ENCODE peak calls at places on chromosomes 6 and 20, in eight cellular contexts. Q is T-cell, B is memory B cell, G is fibroblast of the aortic adventitia, F is AG04449, I is EL, O is NCI-H187, A is osteocyte. S is an unnamed sample.

GRCh38 chr6:36160147-36160760 is 29.9 kb downstream of the MAPK13 start:
- DNase-seq in G (peak), B (no peak), I (peak), A (no peak), O (no peak), Q (no peak), F (no peak), S (no peak)

GRCh38 chr20:62025394-62025793 is 40.3 kb downstream of the TAF4 start:
- DNase-seq in B (no peak), A (no peak), O (no peak), F (no peak), I (peak), Q (no peak), G (peak), S (no peak)

GRCh38 chr6:111628117-111628866 is 22.6 kb upstream of the TRAF3IP2 start:
- DNase-seq in B (no peak), A (no peak), Q (no peak), G (peak), F (no peak), O (no peak), I (no peak), S (no peak)

GRCh38 chr6:39196648-39197047 is 32.6 kb downstream of the KCNK5 start:
- DNase-seq in F (no peak), I (no peak), A (no peak), O (no peak), G (no peak), B (no peak), Q (no peak), S (no peak)

GRCh38 chr6:11011787-11012234 is 32.3 kb downstream of the ELOVL2 start:
- DNase-seq in B (no peak), Q (no peak), A (no peak), F (no peak), O (no peak), I (no peak), G (peak), S (no peak)

GRCh38 chr20:33006776-33007375 is 628 bp upstream of the BPIFB2 start:
- DNase-seq in G (no peak), I (no peak), O (no peak), Q (no peak), F (no peak), A (no peak), B (no peak), S (peak)

GRCh38 chr20:11204926-11205768 is 531.3 kb upstream of the JAG1 start:
- DNase-seq in I (peak), F (no peak), O (peak), B (no peak), Q (no peak), G (peak), A (no peak), S (no peak)

GRCh38 chr6:112018619-112019416 is 35.1 kb upstream of the CCN6 start:
- DNase-seq in B (no peak), F (no peak), I (no peak), O (no peak), A (no peak), Q (no peak), G (peak), S (peak)

GRCh38 chr6:122800906-122801305 is 11.8 kb downstream of the SMPDL3A start:
- DNase-seq in Q (no peak), O (no peak), I (no peak), B (no peak), A (no peak), F (no peak), G (no peak), S (no peak)

GRCh38 chr6:116386581-116387299 is 16.0 kb downstream of the DSE start:
- DNase-seq in G (peak), A (no peak), B (no peak), I (peak), Q (no peak), O (no peak), F (no peak), S (no peak)

GRCh38 chr6:161578478-161578877 is 304.6 kb upstream of the AGPAT4 start:
- DNase-seq in A (no peak), B (no peak), G (no peak), Q (no peak), F (no peak), I (no peak), O (no peak), S (no peak)

GRCh38 chr20:43916073-43916874 is 1.6 kb downstream of the TOX2 start:
- DNase-seq in B (no peak), A (no peak), G (peak), I (peak), Q (no peak), O (no peak), F (no peak), S (no peak)

GRCh38 chr6:82144007-82144851 is 103.3 kb downstream of the IBTK start:
- DNase-seq in O (no peak), I (peak), F (peak), G (peak), A (no peak), Q (no peak), B (no peak), S (peak)

GRCh38 chr6:10883312-10884244 is 1.7 kb upstream of the GCM2 start:
- DNase-seq in A (no peak), B (no peak), O (no peak), G (no peak), F (no peak), Q (no peak), I (no peak), S (no peak)

GRCh38 chr6:133512410-133513016 is 271.4 kb downstream of the EYA4 start:
- DNase-seq in Q (no peak), G (peak), B (no peak), F (no peak), I (peak), O (peak), A (no peak), S (peak)

GRCh38 chr20:13174402-13174801 is 46.7 kb upstream of the ISM1 start:
- DNase-seq in B (no peak), Q (no peak), G (no peak), F (no peak), I (no peak), A (no peak), O (no peak), S (no peak)

GRCh38 chr6:18997375-18997826 is 610.3 kb downstream of the RNF144B start:
- DNase-seq in F (no peak), I (peak), B (no peak), Q (no peak), A (no peak), O (peak), G (peak), S (no peak)

GRCh38 chr6:25628471-25629201 is 23.4 kb upstream of the SCGN start:
- DNase-seq in G (no peak), F (no peak), O (no peak), Q (no peak), A (no peak), B (no peak), I (no peak), S (no peak)

GRCh38 chr20:59003836-59004492 is 3.1 kb downstream of the CTSZ start:
- DNase-seq in A (no peak), Q (no peak), I (no peak), O (no peak), F (no peak), B (no peak), G (no peak), S (no peak)

GRCh38 chr6:163354779-163355431 is 59.6 kb upstream of the QKI start:
- DNase-seq in F (no peak), O (no peak), A (no peak), I (peak), B (peak), Q (no peak), G (peak), S (peak)

GRCh38 chr6:152170702-152171667 is 363.5 kb downstream of the ESR1 start:
- DNase-seq in I (no peak), A (no peak), G (peak), Q (peak), B (no peak), O (no peak), F (no peak), S (no peak)

GRCh38 chr6:44309631-44310030 is 3.5 kb downstream of the AARS2 start:
- DNase-seq in G (no peak), F (no peak), O (no peak), A (no peak), Q (no peak), I (no peak), B (no peak), S (no peak)

GRCh38 chr6:37940074-37940847 is 120.7 kb downstream of the ZFAND3 start:
- DNase-seq in I (peak), O (no peak), A (no peak), G (peak), B (no peak), F (peak), Q (no peak), S (no peak)

GRCh38 chr20:61119263-61119662 is 132.8 kb upstream of the CDH4 start:
- DNase-seq in B (no peak), Q (no peak), G (no peak), A (no peak), I (no peak), O (no peak), F (no peak), S (no peak)

GRCh38 chr6:139376604-139377218 is 2.3 kb upstream of the CITED2 start:
- DNase-seq in G (peak), Q (no peak), A (no peak), F (no peak), I (peak), O (no peak), B (no peak), S (no peak)

GRCh38 chr6:112936476-112936875 is 589.3 kb downstream of the RFPL4B start:
- DNase-seq in A (no peak), F (no peak), O (no peak), G (peak), I (peak), Q (no peak), B (no peak), S (no peak)

GRCh38 chr20:58470336-58470978 is 44.7 kb downstream of the APCDD1L start:
- DNase-seq in O (no peak), I (no peak), B (no peak), Q (no peak), G (no peak), A (peak), F (no peak), S (no peak)

GRCh38 chr20:37309290-37309689 is 19.8 kb downstream of the MANBAL start:
- DNase-seq in B (no peak), F (no peak), O (no peak), I (no peak), A (no peak), Q (no peak), G (no peak), S (no peak)

GRCh38 chr20:43363506-43363905 is 94.2 kb upstream of the SRSF6 start:
- DNase-seq in G (no peak), B (no peak), I (peak), F (no peak), O (no peak), Q (no peak), A (no peak), S (peak)

GRCh38 chr6:128333581-128334223 is 186.7 kb downstream of the PTPRK start:
- DNase-seq in Q (no peak), A (no peak), B (no peak), F (no peak), O (no peak), G (peak), I (no peak), S (no peak)

GRCh38 chr20:38115205-38115604 is 49.9 kb downstream of the TGM2 start:
- DNase-seq in Q (no peak), I (no peak), F (no peak), A (no peak), B (no peak), O (no peak), G (no peak), S (no peak)

GRCh38 chr6:75993236-75994162 is 79.0 kb downstream of the IMPG1 start:
- DNase-seq in F (no peak), B (no peak), I (no peak), Q (no peak), G (no peak), A (no peak), O (no peak), S (no peak)

GRCh38 chr6:161128680-161129196 is 137.2 kb downstream of the MAP3K4 start:
- DNase-seq in B (no peak), A (no peak), I (peak), F (no peak), G (no peak), Q (no peak), O (no peak), S (no peak)

GRCh38 chr20:62551408-62552323 is 75.9 kb upstream of the GATA5 start:
- DNase-seq in I (no peak), B (no peak), O (no peak), F (no peak), A (no peak), G (no peak), Q (no peak), S (no peak)

GRCh38 chr20:60249436-60249835 is 291.2 kb downstream of the CDH26 start:
- DNase-seq in B (no peak), F (peak), G (peak), I (peak), Q (no peak), O (no peak), A (peak), S (no peak)

GRCh38 chr20:32019156-32019510 is 8.9 kb downstream of the CCM2L start:
- DNase-seq in Q (no peak), F (no peak), B (peak), O (no peak), G (no peak), A (no peak), I (no peak), S (no peak)

GRCh38 chr6:12472601-12473038 is 182.5 kb downstream of the EDN1 start:
- DNase-seq in B (no peak), G (peak), F (no peak), I (peak), Q (no peak), A (no peak), O (no peak), S (peak)

S was measured in posterior vena cava.